ENCODE peak calls at places on chromosomes 12 and 14, in four cellular contexts. X is HCT116, G is HepG2, R is K562. T is an unnamed sample.

GRCh38 chr14:104864267-104865068 is 600 bp upstream of the CEP170B start:
- DNase-seq in X (peak; percentile 33), G (peak; percentile 85), R (peak; percentile 36), T (no peak)

GRCh38 chr14:42715316-42715715 is 1108.6 kb downstream of the LRFN5 start:
- DNase-seq in X (no peak), G (no peak), R (no peak), T (no peak)

GRCh38 chr12:116196226-116196625 is 81.3 kb downstream of the MED13L start:
- DNase-seq in G (no peak), R (no peak), X (no peak), T (no peak)

GRCh38 chr12:29831173-29831572 is 47.4 kb upstream of the TMTC1 start:
- DNase-seq in X (no peak), G (no peak), R (no peak), T (no peak)

GRCh38 chr12:80937391-80938238 is at the start of gene LIN7A:
- DNase-seq in X (no peak), G (peak; percentile 18), R (no peak), T (no peak)

GRCh38 chr14:105193916-105194782 is 13.0 kb upstream of the NUDT14 start:
- DNase-seq in R (no peak), X (no peak), G (no peak), T (no peak)

GRCh38 chr14:32374155-32374554 is 45.1 kb downstream of the AKAP6 start:
- DNase-seq in G (no peak), X (no peak), R (no peak), T (no peak)

GRCh38 chr14:33634631-33635030 is 316.2 kb downstream of the EGLN3 start:
- DNase-seq in G (no peak), X (no peak), R (no peak), T (no peak)

GRCh38 chr12:131702573-131702877 is 8.4 kb upstream of the SFSWAP start:
- DNase-seq in G (no peak), R (no peak), X (no peak), T (no peak)

GRCh38 chr12:32532951-32533350 is 133.6 kb downstream of the FGD4 start:
- DNase-seq in G (no peak), R (no peak), X (no peak), T (no peak)

GRCh38 chr14:68444449-68445168 is 348.3 kb downstream of the ZFP36L1 start:
- DNase-seq in G (peak; percentile 20), R (no peak), X (no peak), T (no peak)

GRCh38 chr12:131499864-131500190 is 211.1 kb upstream of the SFSWAP start:
- DNase-seq in G (no peak), X (no peak), R (no peak), T (no peak)

GRCh38 chr12:51390457-51391046 is 654 bp downstream of the GALNT6 start:
- DNase-seq in R (peak; percentile 3), X (no peak), G (no peak), T (no peak)

GRCh38 chr12:106753526-106753925 is 21.0 kb upstream of the RIC8B start:
- DNase-seq in X (no peak), R (no peak), G (no peak), T (no peak)

GRCh38 chr14:71745072-71745471 is 187.2 kb upstream of the RGS6 start:
- DNase-seq in R (no peak), G (no peak), X (no peak), T (no peak)

GRCh38 chr12:45217846-45218245 is 2.0 kb downstream of the ANO6 start:
- DNase-seq in X (no peak), R (no peak), G (no peak), T (no peak)

GRCh38 chr12:114671664-114672476 is 12.1 kb downstream of the TBX3 start:
- DNase-seq in X (no peak), G (no peak), R (no peak), T (no peak)
- TF ChIP-seq POLR2AphosphoS5 in X (no peak), G (no peak), R (no peak), T (no peak)

GRCh38 chr12:57216931-57217871 is 607 bp downstream of the NXPH4 start:
- DNase-seq in R (peak; percentile 51), X (no peak), G (no peak), T (no peak)
- TF ChIP-seq EZH2 in R (no peak), X (no peak), G (peak; percentile 11), T (no peak)

GRCh38 chr12:83075471-83075870 is 388.8 kb downstream of the TMTC2 start:
- DNase-seq in R (no peak), G (no peak), X (no peak), T (no peak)

GRCh38 chr12:83074495-83074894 is 387.8 kb downstream of the TMTC2 start:
- DNase-seq in X (no peak), R (no peak), G (no peak), T (no peak)

DNA sequence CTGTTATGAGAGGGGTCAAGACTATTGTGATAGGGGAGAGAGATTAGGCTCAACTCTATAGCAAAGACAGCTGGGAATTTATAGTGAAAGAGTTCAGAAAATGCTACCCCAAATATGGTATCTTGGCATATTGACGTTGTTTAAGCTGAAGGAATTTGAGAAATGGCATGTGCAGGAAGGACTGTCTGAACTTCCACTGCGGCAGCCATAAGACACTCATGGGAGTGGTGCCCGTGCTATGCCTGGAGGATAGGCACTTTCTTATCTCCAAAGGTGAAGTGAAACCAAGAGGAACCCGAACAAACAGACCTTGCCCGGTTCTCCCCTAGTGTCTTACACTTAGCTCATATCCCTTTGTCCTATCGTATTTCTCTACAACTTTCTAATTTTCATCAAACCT is 390.3 kb downstream of the TMTC2 start:
- DNase-seq in X (no peak), G (no peak), R (no peak), T (no peak)
- H3K27ac ChIP-seq in X (no peak overlapping the region), G (no peak overlapping the region), R (no peak overlapping the region), T (no peak overlapping the region)

DNA sequence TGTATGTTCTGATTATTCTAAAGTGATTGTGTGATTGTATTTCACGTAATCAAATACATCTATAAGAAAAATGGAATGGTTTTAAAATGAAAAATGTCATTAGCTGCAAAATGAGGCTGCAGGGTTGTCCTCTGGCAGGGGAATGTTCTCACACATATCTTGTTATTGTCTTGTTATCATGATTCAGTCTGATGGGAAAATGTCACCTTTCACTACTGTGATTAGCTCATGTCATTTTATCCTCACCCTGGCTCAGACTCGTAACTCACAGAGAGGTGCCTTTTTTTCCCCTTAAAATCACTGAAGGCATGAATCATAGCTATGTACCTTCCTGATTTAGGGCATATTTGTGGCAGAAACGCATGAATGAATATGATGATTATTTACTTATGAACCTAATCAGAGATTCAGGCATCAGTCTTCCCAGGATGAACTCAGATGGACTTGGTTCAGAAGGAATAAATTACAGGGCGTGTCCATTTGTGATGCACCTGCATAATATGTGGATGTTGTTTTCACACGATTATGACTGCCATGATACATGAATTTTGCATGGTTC is 1339.1 kb downstream of the AACS start:
- DNase-seq in G (no peak), R (no peak), X (no peak), T (no peak)
- TF ChIP-seq POLR2AphosphoS5 in G (no peak), R (no peak), X (no peak), T (no peak)

GRCh38 chr12:96368687-96369086 is 31.6 kb downstream of the CDK17 start:
- DNase-seq in X (no peak), G (no peak), R (no peak), T (no peak)

GRCh38 chr12:96368233-96368632 is 32.0 kb downstream of the CDK17 start:
- DNase-seq in G (no peak), R (no peak), X (no peak), T (no peak)

GRCh38 chr12:96366255-96366654 is 34.0 kb downstream of the CDK17 start:
- DNase-seq in R (no peak), X (no peak), G (no peak), T (no peak)

GRCh38 chr12:96364092-96364700 is 36.0 kb downstream of the CDK17 start:
- DNase-seq in X (no peak), G (no peak), R (no peak), T (no peak)

DNA sequence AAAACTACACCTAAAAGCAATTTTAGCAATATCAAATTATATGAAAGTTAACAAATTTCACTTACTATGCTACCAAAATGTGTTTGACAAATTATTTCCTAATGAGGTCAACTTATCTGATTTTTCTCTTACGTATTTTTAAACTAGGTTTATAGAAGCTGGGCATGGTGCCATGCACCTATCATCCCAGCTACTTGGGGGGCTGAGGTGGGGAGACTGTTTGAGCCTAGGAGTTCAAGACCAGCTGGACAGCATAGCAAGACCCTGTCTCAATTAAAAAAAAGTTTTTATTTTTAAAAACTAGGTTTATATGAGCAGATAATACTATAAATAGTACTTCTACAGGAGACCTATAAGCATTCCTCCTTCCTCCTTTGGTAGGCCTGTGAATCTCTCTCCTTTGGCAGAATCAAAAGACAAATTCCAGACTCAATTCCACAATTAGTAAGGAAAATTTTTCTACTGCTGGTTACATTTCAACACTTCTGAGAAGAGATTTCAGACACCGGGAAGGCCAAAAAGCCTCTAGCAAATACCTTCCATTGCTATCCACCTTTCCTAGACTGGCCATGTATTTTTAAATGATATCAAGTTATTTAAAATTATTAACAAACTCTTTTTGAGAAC is 34.5 kb downstream of the CDK17 start:
- DNase-seq in X (no peak), G (no peak), R (no peak), T (no peak)
- TF ChIP-seq EZH2 in X (no peak), G (no peak), R (no peak), T (no peak)

DNA sequence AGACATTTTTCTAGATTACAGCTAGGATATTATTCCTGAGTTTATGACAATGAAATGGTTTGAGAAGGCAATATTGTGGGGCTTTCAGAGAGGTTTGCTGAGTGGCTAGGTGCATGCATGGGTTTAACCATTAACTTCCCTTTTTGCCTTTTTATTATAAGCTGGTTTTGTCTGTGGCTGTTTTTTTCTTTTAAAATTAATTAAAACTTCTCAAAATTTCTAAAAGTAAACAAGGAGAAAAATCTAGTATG is 104.0 kb upstream of the BCAT1 start:
- DNase-seq in X (no peak), R (no peak), G (no peak), T (no peak)
- H3K27ac ChIP-seq in X (no peak overlapping the region), R (peak overlapping the region; percentile 63), G (no peak overlapping the region), T (no peak overlapping the region)

GRCh38 chr12:50101663-50102062 is 2.1 kb upstream of the GPD1 start:
- DNase-seq in X (peak; percentile 27), R (peak; percentile 31), G (peak; percentile 55), T (no peak)
- TF ChIP-seq POLR2AphosphoS5 in X (no peak), R (no peak), G (no peak), T (no peak)

GRCh38 chr14:94767321-94767878 is 2.5 kb downstream of the GSC start:
- DNase-seq in G (no peak), X (no peak), R (no peak), T (no peak)
- TF ChIP-seq EZH2 in G (no peak), X (no peak), R (no peak), T (no peak)